ENCODE peak calls at places on chromosome 11, in five cellular contexts. O, G, X, D and W are unnamed samples.

GRCh38 chr11:2562181-2562581 is 117.4 kb downstream of the KCNQ1 start:
- DNase-seq in X (no peak), G (no peak), O (no peak), D (no peak), W (no peak)

GRCh38 chr11:74676596-74676995 is 54.6 kb downstream of the CHRDL2 start:
- DNase-seq in D (no peak), X (no peak), O (no peak), G (no peak), W (no peak)

GRCh38 chr11:120133216-120134105 is 4.5 kb downstream of the TRIM29 start:
- DNase-seq in O (no peak), D (no peak), G (no peak), X (no peak), W (no peak)

GRCh38 chr11:86047275-86047991 is 21.5 kb downstream of the PICALM start:
- DNase-seq in G (peak), O (peak), X (no peak), D (peak), W (no peak)

GRCh38 chr11:39365809-39366436 is 2093.5 kb downstream of the LRRC4C start:
- DNase-seq in O (no peak), D (no peak), G (peak), X (peak), W (peak)

GRCh38 chr11:34915136-34916013 is 804 bp downstream of the APIP start:
- DNase-seq in D (peak), X (peak), O (peak), G (no peak), W (peak)

GRCh38 chr11:106246495-106246894 is 169.0 kb downstream of the AASDHPPT start:
- DNase-seq in D (no peak), G (no peak), X (no peak), O (no peak), W (no peak)

GRCh38 chr11:99019676-99020075 is 1.1 kb upstream of the CNTN5 start:
- DNase-seq in D (no peak), O (no peak), X (no peak), G (peak), W (no peak)

GRCh38 chr11:111957663-111958415 is 20.7 kb downstream of the DIXDC1 start:
- DNase-seq in D (no peak), X (no peak), G (no peak), O (no peak), W (no peak)

GRCh38 chr11:3849297-3849874 is 6.1 kb upstream of the STIM1 start:
- DNase-seq in O (peak), D (peak), X (peak), G (peak), W (peak)

GRCh38 chr11:17924713-17925112 is 88.1 kb downstream of the SERGEF start:
- DNase-seq in O (no peak), D (no peak), G (no peak), X (no peak), W (no peak)

GRCh38 chr11:85752890-85753581 is 57.9 kb downstream of the SYTL2 start:
- DNase-seq in G (no peak), X (no peak), O (no peak), D (no peak), W (no peak)

GRCh38 chr11:99352642-99353041 is 331.9 kb downstream of the CNTN5 start:
- DNase-seq in X (no peak), O (no peak), D (no peak), G (no peak), W (no peak)

GRCh38 chr11:110473666-110474065 is 43.9 kb downstream of the FDX1 start:
- DNase-seq in O (peak), G (no peak), X (no peak), D (peak), W (no peak)

GRCh38 chr11:119717839-119718534 is 11.0 kb downstream of the NECTIN1 start:
- DNase-seq in D (no peak), G (no peak), O (no peak), X (no peak), W (no peak)